ENCODE peak calls at places on chromosomes 13 and 19, in four cellular contexts. One of them, this sample, is unnamed.
A peak's percentile ranks its signal among the peaks of the same experiment; 100 is the strongest.

GRCh38 chr13:27789495-27790303 is 2.6 kb upstream of the GSX1 start:
- DNase-seq in colonic mucosa: no peak
- DNase-seq in thoracic aorta: no peak
- DNase-seq in tibial nerve: no peak
- DNase-seq in this sample: no peak

GRCh38 chr13:27112006-27112405 is 59.6 kb downstream of the USP12 start:
- DNase-seq in colonic mucosa: no peak
- DNase-seq in thoracic aorta: no peak
- DNase-seq in tibial nerve: no peak
- DNase-seq in this sample: no peak

GRCh38 chr19:14385492-14385891 is 4.2 kb downstream of the ADGRE5 start:
- DNase-seq in colonic mucosa: no peak
- DNase-seq in thoracic aorta: no peak
- DNase-seq in tibial nerve: no peak
- DNase-seq in this sample: no peak

GRCh38 chr13:106859505-106859904 is 291.6 kb upstream of the ARGLU1 start:
- DNase-seq in colonic mucosa: no peak
- DNase-seq in thoracic aorta: no peak
- DNase-seq in tibial nerve: no peak
- DNase-seq in this sample: no peak

GRCh38 chr19:38686530-38686888 is 39.1 kb downstream of the ACTN4 start:
- DNase-seq in colonic mucosa: no peak
- DNase-seq in thoracic aorta: no peak
- DNase-seq in tibial nerve: no peak
- DNase-seq in this sample: no peak

GRCh38 chr13:114311908-114312307 is 2.4 kb upstream of the CHAMP1 start:
- DNase-seq in colonic mucosa: no peak
- DNase-seq in thoracic aorta: no peak
- DNase-seq in tibial nerve: no peak
- DNase-seq in this sample: no peak

GRCh38 chr19:33476151-33476707 is 45.4 kb downstream of the PEPD start:
- DNase-seq in colonic mucosa: no peak
- DNase-seq in thoracic aorta: no peak
- DNase-seq in tibial nerve: no peak
- DNase-seq in this sample: no peak

GRCh38 chr19:46890423-46891170 is 29.8 kb downstream of the ARHGAP35 start:
- DNase-seq in colonic mucosa: peak; percentile 45
- DNase-seq in thoracic aorta: no peak
- DNase-seq in tibial nerve: no peak
- DNase-seq in this sample: no peak

DNA sequence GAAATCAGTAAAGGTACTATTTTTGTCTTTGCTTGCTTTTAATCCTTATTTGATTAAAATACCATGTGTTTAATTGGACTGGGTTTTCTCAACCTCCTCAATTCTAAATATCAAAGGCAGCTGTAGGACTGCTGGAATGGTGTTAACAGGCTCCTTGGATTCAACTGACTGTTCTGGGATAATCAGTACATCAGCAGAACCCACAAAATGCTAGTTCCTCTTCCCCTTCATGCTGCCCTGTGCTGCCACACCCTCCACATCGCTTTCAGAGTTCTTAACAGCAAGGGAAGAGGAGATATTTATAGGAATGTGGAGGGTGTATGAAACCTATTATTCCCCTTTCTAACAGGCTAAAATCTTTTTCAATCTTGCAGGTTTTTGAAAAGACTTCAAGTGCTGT is 82.4 kb downstream of the KCTD12 start:
- DNase-seq in colonic mucosa: no peak
- DNase-seq in thoracic aorta: no peak
- DNase-seq in tibial nerve: no peak
- DNase-seq in this sample: no peak
- H3K27ac ChIP-seq in colonic mucosa: no peak overlapping the region
- H3K27ac ChIP-seq in thoracic aorta: no peak overlapping the region
- H3K27ac ChIP-seq in tibial nerve: no peak overlapping the region
- H3K27ac ChIP-seq in this sample: no peak overlapping the region

DNA sequence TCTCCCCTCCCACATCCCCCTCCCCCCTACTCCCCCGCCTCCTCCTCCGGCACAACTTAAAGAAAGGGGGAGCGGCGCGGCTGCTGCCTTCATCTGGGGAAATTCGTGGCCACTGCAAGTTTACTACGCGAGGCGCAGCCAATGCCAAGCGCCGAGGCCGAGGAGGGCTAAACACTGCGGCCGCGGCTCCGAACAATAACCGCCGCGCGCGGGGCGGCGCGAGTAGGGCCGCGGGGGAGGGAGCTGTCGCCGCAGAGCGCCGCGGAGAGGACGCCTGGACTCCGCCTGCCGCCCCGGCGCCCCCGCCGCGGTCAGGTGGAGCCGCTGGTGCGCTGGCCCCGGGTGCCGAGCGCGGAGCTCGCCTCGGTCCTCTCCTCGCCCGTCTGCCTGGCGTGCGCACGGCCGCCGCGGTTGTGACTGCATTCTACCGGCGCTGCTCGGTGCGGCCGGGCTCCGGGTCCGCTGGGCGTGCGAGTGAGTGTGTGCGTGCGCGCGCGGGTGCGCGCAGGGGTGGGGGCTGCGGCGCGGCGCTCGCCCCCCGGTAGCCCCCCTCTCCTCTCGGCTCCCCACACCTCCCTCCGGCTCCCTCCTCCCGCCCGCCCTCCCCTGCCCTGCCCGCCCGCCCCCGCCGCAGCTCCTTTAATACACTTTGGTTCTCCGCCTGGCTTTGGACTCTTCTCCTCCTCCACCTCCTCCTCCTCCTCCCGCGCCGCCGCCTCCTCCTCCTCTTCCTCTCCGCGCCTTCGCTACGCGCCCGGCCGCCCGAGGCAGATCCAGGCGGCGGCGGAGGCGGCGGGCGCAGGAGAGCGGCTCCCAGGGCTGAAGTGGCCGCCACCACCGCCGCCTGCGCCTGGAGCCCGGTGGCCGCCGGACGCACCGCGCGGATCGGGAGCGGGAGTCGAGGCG is at the start of gene ZIC2:
- DNase-seq in colonic mucosa: no peak
- DNase-seq in thoracic aorta: no peak
- DNase-seq in tibial nerve: no peak
- DNase-seq in this sample: no peak
- H3K27me3 ChIP-seq in colonic mucosa: peaks cover 94% of the 10 kb centered on the region
- H3K27me3 ChIP-seq in thoracic aorta: peaks cover 67% of the 10 kb centered on the region
- H3K27me3 ChIP-seq in tibial nerve: peaks cover 19% of the 10 kb centered on the region
- H3K27me3 ChIP-seq in this sample: peaks cover 89% of the 10 kb centered on the region

DNA sequence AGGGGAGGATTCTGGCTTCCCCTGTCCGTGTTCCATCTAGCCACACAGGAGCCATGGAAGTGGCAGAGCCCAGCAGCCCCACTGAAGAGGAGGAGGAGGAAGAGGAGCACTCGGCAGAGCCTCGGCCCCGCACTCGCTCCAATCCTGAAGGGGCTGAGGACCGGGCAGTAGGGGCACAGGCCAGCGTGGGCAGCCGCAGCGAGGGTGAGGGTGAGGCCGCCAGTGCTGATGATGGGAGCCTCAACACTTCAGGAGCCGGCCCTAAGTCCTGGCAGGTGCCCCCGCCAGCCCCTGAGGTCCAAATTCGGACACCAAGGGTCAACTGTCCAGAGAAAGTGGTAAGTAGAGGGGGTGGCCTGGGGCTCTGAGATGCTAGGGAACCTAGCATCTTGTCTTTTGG is 1.5 kb downstream of the BABAM1 start:
- DNase-seq in colonic mucosa: no peak
- DNase-seq in thoracic aorta: no peak
- DNase-seq in tibial nerve: no peak
- DNase-seq in this sample: no peak
- TF ChIP-seq CTCF in colonic mucosa: no peak
- TF ChIP-seq CTCF in thoracic aorta: no peak
- TF ChIP-seq CTCF in tibial nerve: no peak
- TF ChIP-seq CTCF in this sample: no peak

DNA sequence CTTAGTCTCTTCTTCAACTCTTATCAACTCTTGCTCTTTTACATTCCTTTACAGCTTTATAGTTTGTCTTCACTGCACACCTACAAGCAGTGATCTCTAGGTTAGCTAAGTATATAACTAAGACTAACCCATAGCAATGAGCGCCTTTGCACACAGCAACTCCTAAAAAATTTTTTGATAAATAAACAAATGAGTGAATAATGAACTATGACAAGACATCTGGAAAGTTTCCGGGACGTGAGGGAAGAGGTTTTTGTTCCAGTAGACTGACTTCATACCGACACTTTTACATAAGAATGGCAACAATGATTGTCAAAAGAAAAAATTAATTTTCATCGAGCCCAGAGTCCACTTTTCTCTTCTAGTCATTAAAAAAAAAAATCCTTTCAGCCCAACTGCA is 98.3 kb downstream of the ELF1 start:
- DNase-seq in colonic mucosa: no peak
- DNase-seq in thoracic aorta: no peak
- DNase-seq in tibial nerve: no peak
- DNase-seq in this sample: no peak
- H3K27ac ChIP-seq in colonic mucosa: peak overlapping the region; percentile 90
- H3K27ac ChIP-seq in thoracic aorta: peak overlapping the region; percentile 86
- H3K27ac ChIP-seq in tibial nerve: peak overlapping the region; percentile 90
- H3K27ac ChIP-seq in this sample: no peak overlapping the region